ENCODE peak calls at places on chromosomes 16 and 17, in eight cellular contexts. One of them, this sample, is unnamed.

GRCh38 chr17:67452681-67453554 is 75.8 kb downstream of the PITPNC1 start:
- ATAC-seq in HCT116: no peak
- ATAC-seq in upper lobe of left lung: no peak
- ATAC-seq in GM23338: no peak
- ATAC-seq in K562: no peak
- ATAC-seq in HepG2: no peak
- ATAC-seq in Panc1: no peak
- ATAC-seq in GM12878: peak; percentile 86
- ATAC-seq in this sample: no peak

GRCh38 chr17:77935121-77935571 is 23.4 kb upstream of the TNRC6C start:
- ATAC-seq in HCT116: no peak
- ATAC-seq in upper lobe of left lung: no peak
- ATAC-seq in GM23338: peak; percentile 44
- ATAC-seq in K562: no peak
- ATAC-seq in HepG2: peak; percentile 88
- ATAC-seq in Panc1: no peak
- ATAC-seq in GM12878: no peak
- ATAC-seq in this sample: no peak

GRCh38 chr16:8655184-8655717 is 19.2 kb upstream of the ABAT start:
- ATAC-seq in HCT116: peak; percentile 62
- ATAC-seq in upper lobe of left lung: peak; percentile 77
- ATAC-seq in GM23338: peak; percentile 89
- ATAC-seq in K562: peak; percentile 82
- ATAC-seq in HepG2: peak; percentile 85
- ATAC-seq in Panc1: peak; percentile 80
- ATAC-seq in GM12878: peak; percentile 92
- ATAC-seq in this sample: no peak

GRCh38 chr17:61057257-61057656 is 342.4 kb upstream of the TBX2 start:
- ATAC-seq in HCT116: no peak
- ATAC-seq in upper lobe of left lung: no peak
- ATAC-seq in GM23338: no peak
- ATAC-seq in K562: no peak
- ATAC-seq in HepG2: no peak
- ATAC-seq in Panc1: no peak
- ATAC-seq in GM12878: peak; percentile 75
- ATAC-seq in this sample: no peak

GRCh38 chr17:59028328-59028727 is 78.4 kb downstream of the TRIM37 start:
- ATAC-seq in HCT116: no peak
- ATAC-seq in upper lobe of left lung: no peak
- ATAC-seq in GM23338: no peak
- ATAC-seq in K562: no peak
- ATAC-seq in HepG2: no peak
- ATAC-seq in Panc1: no peak
- ATAC-seq in GM12878: no peak
- ATAC-seq in this sample: no peak

GRCh38 chr17:56792267-56792666 is 41.5 kb downstream of the C17orf67 start:
- ATAC-seq in HCT116: no peak
- ATAC-seq in upper lobe of left lung: no peak
- ATAC-seq in GM23338: no peak
- ATAC-seq in K562: no peak
- ATAC-seq in HepG2: no peak
- ATAC-seq in Panc1: no peak
- ATAC-seq in GM12878: no peak
- ATAC-seq in this sample: no peak

GRCh38 chr16:46896314-46896968 is 12.3 kb downstream of the GPT2 start:
- ATAC-seq in HCT116: no peak
- ATAC-seq in upper lobe of left lung: no peak
- ATAC-seq in GM23338: no peak
- ATAC-seq in K562: peak; percentile 35
- ATAC-seq in HepG2: peak; percentile 7
- ATAC-seq in Panc1: no peak
- ATAC-seq in GM12878: no peak
- ATAC-seq in this sample: no peak

GRCh38 chr17:57880086-57880456 is 30.2 kb upstream of the MRPS23 start:
- ATAC-seq in HCT116: peak; percentile 41
- ATAC-seq in upper lobe of left lung: no peak
- ATAC-seq in GM23338: no peak
- ATAC-seq in K562: no peak
- ATAC-seq in HepG2: no peak
- ATAC-seq in Panc1: no peak
- ATAC-seq in GM12878: no peak
- ATAC-seq in this sample: no peak

GRCh38 chr17:77254961-77255741 is 114.4 kb downstream of the SEC14L1 start:
- ATAC-seq in HCT116: peak; percentile 83
- ATAC-seq in upper lobe of left lung: peak; percentile 53
- ATAC-seq in GM23338: peak; percentile 56
- ATAC-seq in K562: no peak
- ATAC-seq in HepG2: peak; percentile 85
- ATAC-seq in Panc1: peak; percentile 90
- ATAC-seq in GM12878: no peak
- ATAC-seq in this sample: no peak

GRCh38 chr17:80750263-80750662 is 205.6 kb downstream of the RPTOR start:
- ATAC-seq in HCT116: no peak
- ATAC-seq in upper lobe of left lung: no peak
- ATAC-seq in GM23338: no peak
- ATAC-seq in K562: no peak
- ATAC-seq in HepG2: no peak
- ATAC-seq in Panc1: no peak
- ATAC-seq in GM12878: no peak
- ATAC-seq in this sample: no peak

GRCh38 chr17:7252176-7253043 is at the start of gene ELP5:
- ATAC-seq in HCT116: peak; percentile 71
- ATAC-seq in upper lobe of left lung: peak; percentile 91
- ATAC-seq in GM23338: peak; percentile 70
- ATAC-seq in K562: peak; percentile 82
- ATAC-seq in HepG2: peak; percentile 74
- ATAC-seq in Panc1: peak; percentile 80
- ATAC-seq in GM12878: peak; percentile 76
- ATAC-seq in this sample: peak; percentile 81

DNA sequence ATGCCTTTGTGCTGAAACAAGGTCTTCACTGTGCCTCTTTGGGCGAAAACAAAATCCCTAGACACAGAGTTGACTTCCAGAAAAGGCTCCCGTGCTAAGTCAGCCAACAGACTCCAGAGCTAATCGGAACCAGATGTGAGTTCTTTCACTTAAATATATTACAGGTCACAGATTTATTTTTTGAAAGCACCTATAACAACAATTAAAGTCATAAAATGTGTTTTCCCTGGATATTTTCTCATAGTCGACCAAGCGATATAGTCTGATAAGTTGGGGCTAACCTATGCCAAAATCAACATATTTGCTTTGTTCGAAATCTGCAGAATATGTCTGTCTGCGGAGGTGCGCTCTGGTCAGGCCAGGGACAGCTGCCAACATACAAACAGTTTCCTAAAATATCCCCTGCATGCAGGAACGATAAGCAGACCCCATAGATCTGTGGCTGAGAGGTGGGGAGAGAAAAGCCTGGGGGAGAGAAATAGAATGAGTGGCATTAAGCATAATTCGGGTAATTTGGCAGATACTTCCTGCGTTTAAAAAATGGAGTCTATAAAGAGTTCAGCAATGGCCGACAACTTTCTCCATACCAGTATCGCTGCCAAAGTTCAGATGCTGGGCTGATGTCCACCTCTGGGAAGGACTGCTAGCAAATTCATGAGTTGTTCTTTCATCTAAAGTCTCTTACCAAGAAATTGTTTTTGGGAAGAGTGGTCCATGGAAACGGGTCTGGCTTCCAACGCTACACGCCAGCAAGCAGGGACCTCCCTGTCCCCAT is 50.8 kb upstream of the MYH10 start:
- ATAC-seq in HCT116: no peak
- ATAC-seq in upper lobe of left lung: peak; percentile 75
- ATAC-seq in GM23338: no peak
- ATAC-seq in K562: no peak
- ATAC-seq in HepG2: no peak
- ATAC-seq in Panc1: no peak
- ATAC-seq in GM12878: no peak
- ATAC-seq in this sample: peak; percentile 57
- TF ChIP-seq POLR2AphosphoS5 in HCT116: no peak
- TF ChIP-seq POLR2AphosphoS5 in upper lobe of left lung: no peak
- TF ChIP-seq POLR2AphosphoS5 in GM23338: no peak
- TF ChIP-seq POLR2AphosphoS5 in K562: no peak
- TF ChIP-seq POLR2AphosphoS5 in HepG2: no peak
- TF ChIP-seq POLR2AphosphoS5 in Panc1: no peak
- TF ChIP-seq POLR2AphosphoS5 in GM12878: no peak
- TF ChIP-seq POLR2AphosphoS5 in this sample: no peak

GRCh38 chr16:2056077-2056476 is 8.3 kb downstream of the TSC2 start:
- ATAC-seq in HCT116: peak; percentile 59
- ATAC-seq in upper lobe of left lung: peak; percentile 11
- ATAC-seq in GM23338: peak; percentile 50
- ATAC-seq in K562: peak; percentile 41
- ATAC-seq in HepG2: peak; percentile 69
- ATAC-seq in Panc1: peak; percentile 37
- ATAC-seq in GM12878: peak; percentile 19
- ATAC-seq in this sample: peak; percentile 29
- TF ChIP-seq CTCF in HCT116: peak; percentile 42
- TF ChIP-seq CTCF in upper lobe of left lung: peak; percentile 21
- TF ChIP-seq CTCF in GM23338: peak; percentile 36
- TF ChIP-seq CTCF in K562: no peak
- TF ChIP-seq CTCF in HepG2: peak; percentile 71
- TF ChIP-seq CTCF in Panc1: no peak
- TF ChIP-seq CTCF in GM12878: peak; percentile 12
- TF ChIP-seq CTCF in this sample: no peak

GRCh38 chr17:74379495-74380085 is 12.3 kb downstream of the GPR142 start:
- ATAC-seq in HCT116: peak; percentile 92
- ATAC-seq in upper lobe of left lung: peak; percentile 95
- ATAC-seq in GM23338: peak; percentile 93
- ATAC-seq in K562: peak; percentile 99
- ATAC-seq in HepG2: peak; percentile 94
- ATAC-seq in Panc1: peak; percentile 92
- ATAC-seq in GM12878: peak; percentile 98
- ATAC-seq in this sample: peak; percentile 82
- H3K4me3 ChIP-seq in HCT116: peak overlapping the region; percentile 6
- H3K4me3 ChIP-seq in upper lobe of left lung: peak overlapping the region; percentile 16
- H3K4me3 ChIP-seq in GM23338: peak overlapping the region; percentile 56
- H3K4me3 ChIP-seq in K562: no peak overlapping the region
- H3K4me3 ChIP-seq in HepG2: no peak overlapping the region
- H3K4me3 ChIP-seq in Panc1: peak overlapping the region; percentile 16
- H3K4me3 ChIP-seq in GM12878: no peak overlapping the region
- H3K4me3 ChIP-seq in this sample: no peak overlapping the region

GRCh38 chr17:14827394-14827793 is 437.7 kb downstream of the PMP22 start:
- ATAC-seq in HCT116: no peak
- ATAC-seq in upper lobe of left lung: no peak
- ATAC-seq in GM23338: no peak
- ATAC-seq in K562: no peak
- ATAC-seq in HepG2: no peak
- ATAC-seq in Panc1: no peak
- ATAC-seq in GM12878: no peak
- ATAC-seq in this sample: no peak
- TF ChIP-seq POLR2AphosphoS5 in HCT116: no peak
- TF ChIP-seq POLR2AphosphoS5 in upper lobe of left lung: no peak
- TF ChIP-seq POLR2AphosphoS5 in GM23338: no peak
- TF ChIP-seq POLR2AphosphoS5 in K562: no peak
- TF ChIP-seq POLR2AphosphoS5 in HepG2: no peak
- TF ChIP-seq POLR2AphosphoS5 in Panc1: no peak
- TF ChIP-seq POLR2AphosphoS5 in GM12878: no peak
- TF ChIP-seq POLR2AphosphoS5 in this sample: no peak

GRCh38 chr17:51371732-51372151 is 111.4 kb downstream of the UTP18 start:
- ATAC-seq in HCT116: peak; percentile 87
- ATAC-seq in upper lobe of left lung: peak; percentile 74
- ATAC-seq in GM23338: peak; percentile 87
- ATAC-seq in K562: peak; percentile 91
- ATAC-seq in HepG2: peak; percentile 97
- ATAC-seq in Panc1: peak; percentile 94
- ATAC-seq in GM12878: peak; percentile 92
- ATAC-seq in this sample: peak; percentile 31
- TF ChIP-seq CTCF in HCT116: peak; percentile 88
- TF ChIP-seq CTCF in upper lobe of left lung: peak; percentile 35
- TF ChIP-seq CTCF in GM23338: peak; percentile 99
- TF ChIP-seq CTCF in K562: peak; percentile 75
- TF ChIP-seq CTCF in HepG2: peak; percentile 87
- TF ChIP-seq CTCF in Panc1: peak; percentile 87
- TF ChIP-seq CTCF in GM12878: peak; percentile 62
- TF ChIP-seq CTCF in this sample: peak; percentile 61

GRCh38 chr17:17683710-17684365 is 2.6 kb downstream of the RAI1 start:
- ATAC-seq in HCT116: no peak
- ATAC-seq in upper lobe of left lung: no peak
- ATAC-seq in GM23338: no peak
- ATAC-seq in K562: no peak
- ATAC-seq in HepG2: no peak
- ATAC-seq in Panc1: no peak
- ATAC-seq in GM12878: no peak
- ATAC-seq in this sample: no peak
- H3K4me3 ChIP-seq in HCT116: peak overlapping the region; percentile 75
- H3K4me3 ChIP-seq in upper lobe of left lung: peak overlapping the region; percentile 96
- H3K4me3 ChIP-seq in GM23338: peak overlapping the region; percentile 66
- H3K4me3 ChIP-seq in K562: peak overlapping the region; percentile 70
- H3K4me3 ChIP-seq in HepG2: peak overlapping the region; percentile 90
- H3K4me3 ChIP-seq in Panc1: peak overlapping the region; percentile 64
- H3K4me3 ChIP-seq in GM12878: peak overlapping the region; percentile 99
- H3K4me3 ChIP-seq in this sample: peak overlapping the region; percentile 88

This sample was measured in gastroesophageal sphincter.